ENCODE peak calls at places on chromosomes 5 and 9, in eight cellular contexts. One of them, this sample, is unnamed.

GRCh38 chr5:167861134-167861930 is 430.1 kb upstream of the WWC1 start:
- DNase-seq in NCI-H1694: no peak
- DNase-seq in cardiac fibroblast: peak
- DNase-seq in kidney tubule cell: peak
- DNase-seq in A172: peak
- DNase-seq in stimulated activated CD8-positive, alpha-beta memory T cell treated with anti-CD3 and anti-CD28 coated beads, Interleukin-15, amount 100 ng/mL, for 48 hours: no peak
- DNase-seq in GM10248: no peak
- DNase-seq in activated gamma-delta T cell: no peak
- DNase-seq in this sample: no peak

GRCh38 chr9:110814159-110814558 is 145.6 kb downstream of the MUSK start:
- DNase-seq in stimulated activated CD8-positive, alpha-beta memory T cell treated with anti-CD3 and anti-CD28 coated beads, Interleukin-15, amount 100 ng/mL, for 48 hours: no peak
- DNase-seq in cardiac fibroblast: no peak
- DNase-seq in NCI-H1694: no peak
- DNase-seq in A172: peak
- DNase-seq in kidney tubule cell: peak
- DNase-seq in GM10248: no peak
- DNase-seq in activated gamma-delta T cell: no peak
- DNase-seq in this sample: no peak

GRCh38 chr9:129333961-129334743 is 156.1 kb upstream of the IER5L start:
- DNase-seq in cardiac fibroblast: peak
- DNase-seq in NCI-H1694: no peak
- DNase-seq in kidney tubule cell: peak
- DNase-seq in GM10248: no peak
- DNase-seq in A172: peak
- DNase-seq in stimulated activated CD8-positive, alpha-beta memory T cell treated with anti-CD3 and anti-CD28 coated beads, Interleukin-15, amount 100 ng/mL, for 48 hours: no peak
- DNase-seq in activated gamma-delta T cell: no peak
- DNase-seq in this sample: peak

GRCh38 chr5:151095341-151096000 is 14.6 kb upstream of the TNIP1 start:
- DNase-seq in NCI-H1694: no peak
- DNase-seq in A172: peak
- DNase-seq in kidney tubule cell: peak
- DNase-seq in cardiac fibroblast: peak
- DNase-seq in stimulated activated CD8-positive, alpha-beta memory T cell treated with anti-CD3 and anti-CD28 coated beads, Interleukin-15, amount 100 ng/mL, for 48 hours: no peak
- DNase-seq in GM10248: no peak
- DNase-seq in activated gamma-delta T cell: no peak
- DNase-seq in this sample: no peak

GRCh38 chr9:114869845-114870244 is 60.5 kb downstream of the TNFSF8 start:
- DNase-seq in GM10248: no peak
- DNase-seq in cardiac fibroblast: no peak
- DNase-seq in A172: no peak
- DNase-seq in activated gamma-delta T cell: no peak
- DNase-seq in kidney tubule cell: no peak
- DNase-seq in NCI-H1694: no peak
- DNase-seq in stimulated activated CD8-positive, alpha-beta memory T cell treated with anti-CD3 and anti-CD28 coated beads, Interleukin-15, amount 100 ng/mL, for 48 hours: no peak
- DNase-seq in this sample: no peak

GRCh38 chr5:165457854-165458481 is 1952.5 kb downstream of the MAT2B start:
- DNase-seq in activated gamma-delta T cell: no peak
- DNase-seq in stimulated activated CD8-positive, alpha-beta memory T cell treated with anti-CD3 and anti-CD28 coated beads, Interleukin-15, amount 100 ng/mL, for 48 hours: no peak
- DNase-seq in A172: peak
- DNase-seq in cardiac fibroblast: peak
- DNase-seq in kidney tubule cell: peak
- DNase-seq in GM10248: no peak
- DNase-seq in NCI-H1694: peak
- DNase-seq in this sample: no peak

GRCh38 chr9:121071356-121071755 is 3.4 kb upstream of the CNTRL start:
- DNase-seq in kidney tubule cell: no peak
- DNase-seq in NCI-H1694: no peak
- DNase-seq in A172: no peak
- DNase-seq in GM10248: no peak
- DNase-seq in activated gamma-delta T cell: no peak
- DNase-seq in cardiac fibroblast: no peak
- DNase-seq in stimulated activated CD8-positive, alpha-beta memory T cell treated with anti-CD3 and anti-CD28 coated beads, Interleukin-15, amount 100 ng/mL, for 48 hours: no peak
- DNase-seq in this sample: no peak

GRCh38 chr5:141330299-141331080 is at the start of gene PCDHGA1:
- DNase-seq in stimulated activated CD8-positive, alpha-beta memory T cell treated with anti-CD3 and anti-CD28 coated beads, Interleukin-15, amount 100 ng/mL, for 48 hours: no peak
- DNase-seq in A172: peak
- DNase-seq in activated gamma-delta T cell: no peak
- DNase-seq in GM10248: peak
- DNase-seq in NCI-H1694: peak
- DNase-seq in cardiac fibroblast: peak
- DNase-seq in kidney tubule cell: peak
- DNase-seq in this sample: no peak

GRCh38 chr5:79484731-79485130 is 29.2 kb downstream of the HOMER1 start:
- DNase-seq in stimulated activated CD8-positive, alpha-beta memory T cell treated with anti-CD3 and anti-CD28 coated beads, Interleukin-15, amount 100 ng/mL, for 48 hours: no peak
- DNase-seq in GM10248: no peak
- DNase-seq in cardiac fibroblast: peak
- DNase-seq in NCI-H1694: no peak
- DNase-seq in A172: no peak
- DNase-seq in activated gamma-delta T cell: no peak
- DNase-seq in kidney tubule cell: no peak
- DNase-seq in this sample: no peak

GRCh38 chr5:55062039-55062779 is 38.2 kb downstream of the GZMK start:
- DNase-seq in A172: no peak
- DNase-seq in stimulated activated CD8-positive, alpha-beta memory T cell treated with anti-CD3 and anti-CD28 coated beads, Interleukin-15, amount 100 ng/mL, for 48 hours: peak
- DNase-seq in GM10248: no peak
- DNase-seq in NCI-H1694: no peak
- DNase-seq in activated gamma-delta T cell: peak
- DNase-seq in kidney tubule cell: no peak
- DNase-seq in cardiac fibroblast: no peak
- DNase-seq in this sample: no peak

GRCh38 chr5:54601393-54601792 is 83.8 kb downstream of the SNX18 start:
- DNase-seq in kidney tubule cell: no peak
- DNase-seq in stimulated activated CD8-positive, alpha-beta memory T cell treated with anti-CD3 and anti-CD28 coated beads, Interleukin-15, amount 100 ng/mL, for 48 hours: no peak
- DNase-seq in NCI-H1694: no peak
- DNase-seq in A172: no peak
- DNase-seq in activated gamma-delta T cell: no peak
- DNase-seq in GM10248: no peak
- DNase-seq in cardiac fibroblast: no peak
- DNase-seq in this sample: no peak

GRCh38 chr9:109035684-109036423 is 22.6 kb upstream of the CTNNAL1 start:
- DNase-seq in stimulated activated CD8-positive, alpha-beta memory T cell treated with anti-CD3 and anti-CD28 coated beads, Interleukin-15, amount 100 ng/mL, for 48 hours: no peak
- DNase-seq in kidney tubule cell: peak
- DNase-seq in NCI-H1694: no peak
- DNase-seq in GM10248: no peak
- DNase-seq in activated gamma-delta T cell: no peak
- DNase-seq in A172: peak
- DNase-seq in cardiac fibroblast: peak
- DNase-seq in this sample: no peak

This sample was measured in tibial artery.